ENCODE peak calls at places on chromosomes 2 and 18, in four cellular contexts. T is choroid plexus epithelial cell; N is effector memory CD8-positive, alpha-beta T cell; G is fibroblast of the conjunctiva. V is an unnamed sample.

GRCh38 chr2:62724886-62725711 is 19.6 kb downstream of the EHBP1 start:
- DNase-seq in T (no peak), N (peak; percentile 43), G (no peak), V (no peak)

GRCh38 chr2:48145845-48146452 is 239.7 kb upstream of the FBXO11 start:
- DNase-seq in T (peak; percentile 86), N (no peak), G (no peak), V (no peak)

GRCh38 chr2:74845991-74846390 is 12.1 kb downstream of the HK2 start:
- DNase-seq in T (no peak), N (no peak), G (no peak), V (no peak)

GRCh38 chr2:43298496-43298895 is 72.1 kb upstream of the ZFP36L2 start:
- DNase-seq in T (no peak), N (no peak), G (no peak), V (no peak)

GRCh38 chr2:85889648-85890281 is 975 bp upstream of the ST3GAL5 start:
- DNase-seq in T (no peak), N (no peak), G (no peak), V (no peak)

GRCh38 chr2:229610871-229611270 is 103.5 kb downstream of the DNER start:
- DNase-seq in T (peak; percentile 92), N (no peak), G (no peak), V (peak; percentile 92)

GRCh38 chr2:152390837-152391236 is 55.9 kb downstream of the FMNL2 start:
- DNase-seq in T (no peak), N (no peak), G (no peak), V (no peak)

GRCh38 chr2:216590780-216591179 is 42.4 kb upstream of the IGFBP2 start:
- DNase-seq in T (peak; percentile 62), N (no peak), G (no peak), V (peak; percentile 22)

GRCh38 chr2:217092710-217093379 is 233.0 kb upstream of the TNP1 start:
- DNase-seq in T (no peak), N (no peak), G (no peak), V (no peak)

GRCh38 chr2:118687698-118688097 is 159.8 kb downstream of the EN1 start:
- DNase-seq in T (no peak), N (no peak), G (no peak), V (peak; percentile 57)

GRCh38 chr2:24672589-24672988 is 120.6 kb downstream of the PTRHD1 start:
- DNase-seq in T (no peak), N (no peak), G (no peak), V (no peak)

GRCh38 chr18:44229693-44230108 is 451.0 kb upstream of the SETBP1 start:
- DNase-seq in T (peak; percentile 48), N (no peak), G (peak; percentile 72), V (peak; percentile 88)

GRCh38 chr18:79903071-79903635 is 48.3 kb downstream of the SLC66A2 start:
- DNase-seq in T (no peak), N (no peak), G (no peak), V (no peak)